ENCODE peak calls at places on chromosomes 13 and 19, in ten cellular contexts. J is CD8-positive, alpha-beta T cell; C is LNCaP clone FGC; M is AG09309; X is dorsolateral prefrontal cortex; S is cardiac fibroblast; P is mammary epithelial cell; V is Peyer's patch; E is suprapubic skin; W is left ventricle myocardium inferior. A is an unnamed sample.

GRCh38 chr19:30757836-30758617 is 385.8 kb downstream of the ZNF536 start:
- DNase-seq in J (no peak), C (no peak), X (peak; percentile 20), M (no peak), V (no peak), W (no peak), P (no peak), E (no peak), S (no peak), A (no peak)

GRCh38 chr19:42553292-42554045 is 25.2 kb upstream of the CEACAM1 start:
- DNase-seq in M (peak; percentile 67), S (peak; percentile 56), J (no peak), X (no peak), P (peak; percentile 73), W (peak; percentile 30), V (no peak), E (peak; percentile 63), C (no peak), A (no peak)

GRCh38 chr19:38442736-38443135 is 9.2 kb downstream of the RYR1 start:
- DNase-seq in J (no peak), P (no peak), X (no peak), C (no peak), V (no peak), M (no peak), W (no peak), S (no peak), E (no peak), A (no peak)

GRCh38 chr19:17762505-17763229 is 11.4 kb downstream of the FCHO1 start:
- DNase-seq in P (no peak), X (no peak), C (no peak), J (no peak), W (no peak), E (no peak), M (no peak), V (peak; percentile 68), S (peak; percentile 68), A (peak; percentile 81)

GRCh38 chr13:27339299-27339698 is 68.7 kb downstream of the RASL11A start:
- DNase-seq in J (peak; percentile 30), E (no peak), X (no peak), M (no peak), S (peak; percentile 52), V (peak; percentile 81), W (no peak), P (peak; percentile 20), C (no peak), A (peak; percentile 64)

GRCh38 chr19:49165865-49166301 is 8.3 kb downstream of the TRPM4 start:
- DNase-seq in P (no peak), M (no peak), J (no peak), C (no peak), E (no peak), S (no peak), V (no peak), X (no peak), W (no peak), A (no peak)

GRCh38 chr13:64274481-64275217 is 2859.0 kb upstream of the PCDH20 start:
- DNase-seq in M (no peak), X (no peak), V (no peak), W (no peak), C (no peak), J (no peak), S (peak; percentile 60), E (no peak), P (no peak), A (peak; percentile 40)

GRCh38 chr13:28273919-28274318 is 135.6 kb downstream of the PAN3 start:
- DNase-seq in E (no peak), P (no peak), C (no peak), W (no peak), M (no peak), X (no peak), S (peak; percentile 3), J (no peak), V (no peak), A (no peak)

GRCh38 chr13:98214008-98214643 is 37.1 kb upstream of the RNF113B start:
- DNase-seq in C (no peak), W (no peak), X (peak; percentile 7), P (no peak), E (no peak), M (no peak), S (peak; percentile 67), V (no peak), J (no peak), A (no peak)

GRCh38 chr13:40388617-40389016 is 277.8 kb downstream of the FOXO1 start:
- DNase-seq in S (peak; percentile 27), J (peak; percentile 85), M (no peak), X (no peak), V (peak; percentile 92), C (no peak), P (no peak), E (no peak), W (no peak), A (no peak)

GRCh38 chr13:40169476-40169875 is 497.0 kb downstream of the FOXO1 start:
- DNase-seq in E (no peak), V (no peak), S (no peak), X (no peak), W (no peak), C (no peak), M (no peak), J (no peak), P (peak; percentile 67), A (no peak)

GRCh38 chr13:52845766-52846566 is 2.5 kb downstream of the PCDH8 start:
- DNase-seq in X (no peak), C (no peak), J (no peak), M (no peak), V (peak; percentile 54), W (peak; percentile 19), S (peak; percentile 3), P (no peak), E (no peak), A (no peak)

GRCh38 chr19:47157455-47158321 is 27.1 kb downstream of the SAE1 start:
- DNase-seq in W (peak; percentile 45), P (no peak), C (no peak), M (no peak), E (peak; percentile 79), V (peak; percentile 82), J (peak; percentile 63), S (peak; percentile 86), X (peak; percentile 9), A (peak; percentile 42)

GRCh38 chr19:2802826-2803225 is 16.8 kb upstream of the ZNF554 start:
- DNase-seq in P (no peak), C (no peak), J (no peak), M (no peak), S (no peak), E (no peak), V (no peak), X (no peak), W (no peak), A (no peak)

GRCh38 chr19:51064534-51065220 is at the start of gene KLK13:
- DNase-seq in X (no peak), E (no peak), P (peak; percentile 12), V (no peak), M (no peak), S (peak; percentile 19), C (no peak), W (peak; percentile 34), J (no peak), A (no peak)

GRCh38 chr13:64206430-64207225 is 2791.0 kb upstream of the PCDH20 start:
- DNase-seq in X (no peak), M (no peak), J (no peak), P (no peak), S (no peak), E (no peak), W (no peak), V (no peak), C (no peak), A (no peak)

GRCh38 chr19:57465680-57466381 is 8.9 kb upstream of the VN1R1 start:
- DNase-seq in S (peak; percentile 36), C (peak; percentile 41), E (no peak), W (no peak), X (no peak), J (no peak), V (no peak), P (peak; percentile 45), M (no peak), A (peak; percentile 43)

GRCh38 chr13:79194272-79194671 is 211.8 kb downstream of the RBM26 start:
- DNase-seq in M (no peak), V (peak; percentile 49), P (no peak), C (no peak), S (no peak), X (no peak), J (peak; percentile 40), W (no peak), E (no peak), A (no peak)

GRCh38 chr13:21232599-21232998 is 56.1 kb downstream of the MRPL57 start:
- DNase-seq in V (no peak), E (no peak), X (no peak), C (no peak), P (no peak), J (no peak), W (no peak), S (no peak), M (no peak), A (no peak)
- H3K4me3 ChIP-seq in V (no peak overlapping the region), E (no peak overlapping the region), X (no peak overlapping the region), C (no peak overlapping the region), P (no peak overlapping the region), J (no peak overlapping the region), W (peak overlapping the region; percentile 17), S (no peak overlapping the region), M (peak overlapping the region; percentile 22), A (no peak overlapping the region)

GRCh38 chr13:83943530-83944279 is 61.4 kb upstream of the SLITRK1 start:
- DNase-seq in C (no peak), M (no peak), E (no peak), X (no peak), V (no peak), P (no peak), J (no peak), W (no peak), S (no peak), A (no peak)
- TF ChIP-seq CTCF in C (peak; percentile 31), M (no peak), E (no peak), X (peak; percentile 54), V (no peak), P (no peak), J (no peak), W (no peak), S (no peak), A (no peak)

DNA sequence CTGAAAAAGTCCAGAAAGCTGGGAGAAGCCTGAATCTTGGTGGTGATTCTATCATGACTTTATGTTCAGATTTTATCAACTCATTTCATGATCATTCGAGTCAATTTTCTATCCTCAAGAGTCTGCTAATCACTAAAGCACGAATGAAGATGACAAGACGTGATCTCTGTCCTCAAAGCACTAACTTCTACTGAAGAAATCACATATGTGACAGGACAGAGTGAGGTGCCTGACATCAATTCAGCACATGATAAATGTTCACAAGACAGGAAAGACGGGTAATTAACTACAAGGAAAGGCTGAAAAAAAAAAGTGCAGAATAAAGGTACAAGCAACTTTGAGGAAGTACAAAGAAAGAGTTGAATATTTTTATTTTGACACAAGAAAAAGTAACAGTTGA is 487.1 kb downstream of the EFNB2 start:
- DNase-seq in W (no peak), E (no peak), X (no peak), J (no peak), C (no peak), S (no peak), P (no peak), M (no peak), V (no peak), A (no peak)
- H3K4me3 ChIP-seq in W (no peak overlapping the region), E (no peak overlapping the region), X (no peak overlapping the region), J (no peak overlapping the region), C (no peak overlapping the region), S (no peak overlapping the region), P (no peak overlapping the region), M (no peak overlapping the region), V (no peak overlapping the region), A (no peak overlapping the region)

GRCh38 chr19:10655457-10656312 is 1.5 kb downstream of the ILF3 start:
- DNase-seq in W (no peak), S (peak; percentile 20), P (peak; percentile 40), J (no peak), C (no peak), M (no peak), X (no peak), V (no peak), E (no peak), A (no peak)
- TF ChIP-seq CTCF in W (no peak), S (peak; percentile 10), P (no peak), J (no peak), C (peak; percentile 29), M (peak; percentile 3), X (no peak), V (no peak), E (no peak), A (no peak)